ENCODE peak calls at places on chromosomes 2 and 18, in six cellular contexts. M is neural crest cell; L is transverse colon; H is SK-MEL-5; A is naive thymus-derived CD8-positive, alpha-beta T cell; C is iPS-NIHi11. D is an unnamed sample.

GRCh38 chr2:188701836-188702235 is 272.3 kb upstream of the COL3A1 start:
- DNase-seq in M (no peak), L (no peak), H (peak), A (no peak), C (no peak), D (no peak)

GRCh38 chr2:25380023-25380422 is 38.3 kb upstream of the DNMT3A start:
- DNase-seq in M (no peak), L (no peak), H (no peak), A (no peak), C (no peak), D (no peak)

GRCh38 chr2:201696151-201696659 is 2.2 kb downstream of the MPP4 start:
- DNase-seq in M (no peak), L (no peak), H (peak), A (no peak), C (no peak), D (no peak)

GRCh38 chr18:57942493-57942892 is 101.5 kb upstream of the NEDD4L start:
- DNase-seq in M (no peak), L (no peak), H (no peak), A (no peak), C (peak), D (peak)

GRCh38 chr18:24212939-24213338 is 74.1 kb downstream of the CABYR start:
- DNase-seq in M (no peak), L (no peak), H (no peak), A (no peak), C (no peak), D (no peak)

GRCh38 chr2:15042824-15043223 is 410.3 kb downstream of the LRATD1 start:
- DNase-seq in M (no peak), L (peak), H (no peak), A (no peak), C (no peak), D (no peak)

GRCh38 chr2:45654250-45654649 is 2.8 kb downstream of the PRKCE start:
- DNase-seq in M (no peak), L (no peak), H (no peak), A (no peak), C (no peak), D (no peak)

GRCh38 chr2:2872713-2873449 is 504.7 kb downstream of the EIPR1 start:
- DNase-seq in M (no peak), L (no peak), H (no peak), A (no peak), C (no peak), D (no peak)

GRCh38 chr18:54209471-54210180 is 14.8 kb downstream of the MBD2 start:
- DNase-seq in M (no peak), L (no peak), H (no peak), A (no peak), C (no peak), D (no peak)

GRCh38 chr2:19911799-19912509 is 10.2 kb upstream of the TTC32 start:
- DNase-seq in M (no peak), L (no peak), H (no peak), A (no peak), C (no peak), D (no peak)

D was measured in H7.